ENCODE peak calls at places on chromosome 14, in four cellular contexts. One of them, this sample, is unnamed.
A peak's percentile ranks its signal among the peaks of the same experiment; 100 is the strongest.

GRCh38 chr14:104282332-104283196 is 144.2 kb downstream of the KIF26A start:
- DNase-seq in naive thymus-derived CD8-positive, alpha-beta T cell: no peak
- DNase-seq in H54: no peak
- DNase-seq in activated CD4-positive, alpha-beta T cell treated with anti-CD3 and anti-CD28 coated beads, Interleukin-2, amount 50 U/mL, for 1 hour: no peak
- DNase-seq in this sample: no peak

GRCh38 chr14:57493467-57494181 is at the start of gene CCDC198:
- DNase-seq in H54: no peak
- DNase-seq in activated CD4-positive, alpha-beta T cell treated with anti-CD3 and anti-CD28 coated beads, Interleukin-2, amount 50 U/mL, for 1 hour: no peak
- DNase-seq in naive thymus-derived CD8-positive, alpha-beta T cell: no peak
- DNase-seq in this sample: no peak

GRCh38 chr14:94636744-94637412 is 24.7 kb downstream of the SERPINA3 start:
- DNase-seq in H54: no peak
- DNase-seq in activated CD4-positive, alpha-beta T cell treated with anti-CD3 and anti-CD28 coated beads, Interleukin-2, amount 50 U/mL, for 1 hour: no peak
- DNase-seq in naive thymus-derived CD8-positive, alpha-beta T cell: no peak
- DNase-seq in this sample: no peak

GRCh38 chr14:77140937-77141591 is 527 bp downstream of the ZDHHC22 start:
- DNase-seq in H54: no peak
- DNase-seq in naive thymus-derived CD8-positive, alpha-beta T cell: no peak
- DNase-seq in activated CD4-positive, alpha-beta T cell treated with anti-CD3 and anti-CD28 coated beads, Interleukin-2, amount 50 U/mL, for 1 hour: no peak
- DNase-seq in this sample: peak; percentile 46

GRCh38 chr14:23071975-23072539 is 14.7 kb upstream of the CDH24 start:
- DNase-seq in activated CD4-positive, alpha-beta T cell treated with anti-CD3 and anti-CD28 coated beads, Interleukin-2, amount 50 U/mL, for 1 hour: no peak
- DNase-seq in H54: no peak
- DNase-seq in naive thymus-derived CD8-positive, alpha-beta T cell: no peak
- DNase-seq in this sample: no peak

GRCh38 chr14:29354446-29354845 is 573.2 kb downstream of the PRKD1 start:
- DNase-seq in naive thymus-derived CD8-positive, alpha-beta T cell: no peak
- DNase-seq in H54: no peak
- DNase-seq in activated CD4-positive, alpha-beta T cell treated with anti-CD3 and anti-CD28 coated beads, Interleukin-2, amount 50 U/mL, for 1 hour: no peak
- DNase-seq in this sample: no peak

GRCh38 chr14:72928872-72929271 is 2.6 kb downstream of the DCAF4 start:
- DNase-seq in H54: no peak
- DNase-seq in naive thymus-derived CD8-positive, alpha-beta T cell: no peak
- DNase-seq in activated CD4-positive, alpha-beta T cell treated with anti-CD3 and anti-CD28 coated beads, Interleukin-2, amount 50 U/mL, for 1 hour: no peak
- DNase-seq in this sample: no peak

GRCh38 chr14:75059642-75060041 is 4.2 kb downstream of the ACYP1 start:
- DNase-seq in naive thymus-derived CD8-positive, alpha-beta T cell: no peak
- DNase-seq in H54: no peak
- DNase-seq in activated CD4-positive, alpha-beta T cell treated with anti-CD3 and anti-CD28 coated beads, Interleukin-2, amount 50 U/mL, for 1 hour: no peak
- DNase-seq in this sample: no peak

GRCh38 chr14:64654072-64654899 is 49.9 kb upstream of the PLEKHG3 start:
- DNase-seq in H54: peak; percentile 71
- DNase-seq in naive thymus-derived CD8-positive, alpha-beta T cell: no peak
- DNase-seq in activated CD4-positive, alpha-beta T cell treated with anti-CD3 and anti-CD28 coated beads, Interleukin-2, amount 50 U/mL, for 1 hour: no peak
- DNase-seq in this sample: no peak

GRCh38 chr14:85535916-85536834 is 6.2 kb downstream of the FLRT2 start:
- DNase-seq in activated CD4-positive, alpha-beta T cell treated with anti-CD3 and anti-CD28 coated beads, Interleukin-2, amount 50 U/mL, for 1 hour: no peak
- DNase-seq in H54: no peak
- DNase-seq in naive thymus-derived CD8-positive, alpha-beta T cell: no peak
- DNase-seq in this sample: no peak

GRCh38 chr14:67943947-67944346 is 124.4 kb downstream of the RAD51B start:
- DNase-seq in naive thymus-derived CD8-positive, alpha-beta T cell: no peak
- DNase-seq in H54: peak; percentile 4
- DNase-seq in activated CD4-positive, alpha-beta T cell treated with anti-CD3 and anti-CD28 coated beads, Interleukin-2, amount 50 U/mL, for 1 hour: peak; percentile 15
- DNase-seq in this sample: no peak

GRCh38 chr14:104011824-104012517 is 69.6 kb upstream of the RD3L start:
- DNase-seq in naive thymus-derived CD8-positive, alpha-beta T cell: no peak
- DNase-seq in H54: no peak
- DNase-seq in activated CD4-positive, alpha-beta T cell treated with anti-CD3 and anti-CD28 coated beads, Interleukin-2, amount 50 U/mL, for 1 hour: no peak
- DNase-seq in this sample: no peak

GRCh38 chr14:73741876-73742519 is 27.8 kb upstream of the PNMA1 start:
- DNase-seq in H54: no peak
- DNase-seq in naive thymus-derived CD8-positive, alpha-beta T cell: no peak
- DNase-seq in activated CD4-positive, alpha-beta T cell treated with anti-CD3 and anti-CD28 coated beads, Interleukin-2, amount 50 U/mL, for 1 hour: no peak
- DNase-seq in this sample: peak; percentile 56

GRCh38 chr14:22281322-22281977 is 307.6 kb downstream of the DAD1 start:
- DNase-seq in H54: no peak
- DNase-seq in activated CD4-positive, alpha-beta T cell treated with anti-CD3 and anti-CD28 coated beads, Interleukin-2, amount 50 U/mL, for 1 hour: no peak
- DNase-seq in naive thymus-derived CD8-positive, alpha-beta T cell: no peak
- DNase-seq in this sample: no peak

GRCh38 chr14:94312481-94313246 is 10.5 kb downstream of the SERPINA6 start:
- DNase-seq in naive thymus-derived CD8-positive, alpha-beta T cell: no peak
- DNase-seq in activated CD4-positive, alpha-beta T cell treated with anti-CD3 and anti-CD28 coated beads, Interleukin-2, amount 50 U/mL, for 1 hour: no peak
- DNase-seq in H54: no peak
- DNase-seq in this sample: no peak

GRCh38 chr14:84064756-84065155 is 1465.2 kb upstream of the FLRT2 start:
- DNase-seq in activated CD4-positive, alpha-beta T cell treated with anti-CD3 and anti-CD28 coated beads, Interleukin-2, amount 50 U/mL, for 1 hour: no peak
- DNase-seq in H54: no peak
- DNase-seq in naive thymus-derived CD8-positive, alpha-beta T cell: no peak
- DNase-seq in this sample: no peak

GRCh38 chr14:56334458-56334857 is 216.2 kb downstream of the PELI2 start:
- DNase-seq in H54: no peak
- DNase-seq in activated CD4-positive, alpha-beta T cell treated with anti-CD3 and anti-CD28 coated beads, Interleukin-2, amount 50 U/mL, for 1 hour: no peak
- DNase-seq in naive thymus-derived CD8-positive, alpha-beta T cell: no peak
- DNase-seq in this sample: no peak

GRCh38 chr14:23910081-23910875 is 43.3 kb upstream of the DHRS4 start:
- DNase-seq in H54: peak; percentile 47
- DNase-seq in naive thymus-derived CD8-positive, alpha-beta T cell: no peak
- DNase-seq in activated CD4-positive, alpha-beta T cell treated with anti-CD3 and anti-CD28 coated beads, Interleukin-2, amount 50 U/mL, for 1 hour: no peak
- DNase-seq in this sample: no peak

GRCh38 chr14:77043177-77043983 is 14.9 kb upstream of the IRF2BPL start:
- DNase-seq in naive thymus-derived CD8-positive, alpha-beta T cell: no peak
- DNase-seq in activated CD4-positive, alpha-beta T cell treated with anti-CD3 and anti-CD28 coated beads, Interleukin-2, amount 50 U/mL, for 1 hour: peak; percentile 24
- DNase-seq in H54: no peak
- DNase-seq in this sample: peak; percentile 89

GRCh38 chr14:50839696-50840095 is 8.7 kb upstream of the NIN start:
- DNase-seq in H54: no peak
- DNase-seq in naive thymus-derived CD8-positive, alpha-beta T cell: no peak
- DNase-seq in activated CD4-positive, alpha-beta T cell treated with anti-CD3 and anti-CD28 coated beads, Interleukin-2, amount 50 U/mL, for 1 hour: no peak
- DNase-seq in this sample: no peak

GRCh38 chr14:91098591-91098990 is 15.3 kb upstream of the DGLUCY start:
- DNase-seq in activated CD4-positive, alpha-beta T cell treated with anti-CD3 and anti-CD28 coated beads, Interleukin-2, amount 50 U/mL, for 1 hour: no peak
- DNase-seq in H54: no peak
- DNase-seq in naive thymus-derived CD8-positive, alpha-beta T cell: no peak
- DNase-seq in this sample: no peak